ENCODE peak calls at places on chromosomes 12 and 14, in five cellular contexts. V is endothelial cell of umbilical vein, U is GM12865, Y is fibroblast of the aortic adventitia, J is pancreas. A is an unnamed sample.

GRCh38 chr12:48351022-48351708 is 446 bp upstream of the ZNF641 start:
- DNase-seq in J (no peak), V (peak), U (no peak), Y (peak), A (peak)

GRCh38 chr14:95394981-95395737 is 75.5 kb upstream of the CLMN start:
- DNase-seq in J (no peak), Y (no peak), U (peak), V (no peak), A (no peak)

GRCh38 chr14:24443053-24443683 is 592 bp upstream of the SDR39U1 start:
- DNase-seq in J (no peak), Y (no peak), V (peak), U (no peak), A (no peak)

GRCh38 chr14:88837495-88837894 is 13.0 kb downstream of the TTC8 start:
- DNase-seq in Y (no peak), U (no peak), J (no peak), V (no peak), A (no peak)

GRCh38 chr12:39780527-39781446 is 161.2 kb upstream of the ABCD2 start:
- DNase-seq in Y (no peak), V (no peak), J (no peak), U (no peak), A (no peak)

GRCh38 chr14:60188115-60188514 is 22.9 kb upstream of the DHRS7 start:
- DNase-seq in U (peak), Y (peak), J (no peak), V (no peak), A (peak)

GRCh38 chr12:80551897-80552296 is 107.9 kb downstream of the PTPRQ start:
- DNase-seq in Y (peak), U (no peak), V (peak), J (no peak), A (peak)

GRCh38 chr12:89862511-89863331 is 154.1 kb upstream of the ATP2B1 start:
- DNase-seq in J (no peak), Y (no peak), V (peak), U (peak), A (peak)

GRCh38 chr12:69007858-69008314 is 74.9 kb upstream of the CPM start:
- DNase-seq in U (no peak), V (no peak), J (no peak), Y (no peak), A (peak)

GRCh38 chr14:49478784-49479183 is 107.4 kb downstream of the RPS29 start:
- DNase-seq in Y (no peak), J (no peak), U (no peak), V (no peak), A (no peak)

GRCh38 chr12:55188974-55189556 is 31.8 kb upstream of the OR10A7 start:
- DNase-seq in J (no peak), Y (peak), V (peak), U (peak), A (peak)

GRCh38 chr14:91919814-91920213 is 27.7 kb downstream of the FBLN5 start:
- DNase-seq in U (no peak), V (no peak), Y (peak), J (no peak), A (peak)

GRCh38 chr14:99654235-99655000 is 9.5 kb downstream of the HHIPL1 start:
- DNase-seq in V (no peak), Y (peak), U (peak), J (peak), A (peak)

GRCh38 chr12:65926119-65927004 is 102.1 kb downstream of the HMGA2 start:
- DNase-seq in J (no peak), Y (no peak), U (no peak), V (no peak), A (no peak)

GRCh38 chr12:105738036-105738435 is 400.7 kb downstream of the NUAK1 start:
- DNase-seq in J (no peak), V (peak), U (no peak), Y (no peak), A (peak)

GRCh38 chr12:121513464-121514183 is 67.2 kb downstream of the KDM2B start:
- DNase-seq in V (no peak), J (no peak), Y (no peak), U (peak), A (no peak)

GRCh38 chr12:45687081-45688015 is 42.2 kb upstream of the ARID2 start:
- DNase-seq in V (no peak), Y (no peak), J (no peak), U (no peak), A (no peak)

GRCh38 chr14:65509842-65510241 is 97.3 kb downstream of the FUT8 start:
- DNase-seq in V (no peak), J (no peak), Y (no peak), U (no peak), A (no peak)

GRCh38 chr12:27332407-27333310 is at the start of gene BMAL2:
- DNase-seq in J (peak), Y (peak), U (peak), V (peak), A (peak)

GRCh38 chr12:92034858-92035401 is 110.7 kb downstream of the BTG1 start:
- DNase-seq in V (peak), J (peak), U (peak), Y (peak), A (peak)

GRCh38 chr14:35161231-35161630 is 38.9 kb downstream of the PRORP start:
- DNase-seq in V (peak), J (no peak), Y (no peak), U (peak), A (no peak)

GRCh38 chr14:63727231-63727735 is 582 bp downstream of the SGPP1 start:
- DNase-seq in Y (peak), V (peak), J (peak), U (peak), A (peak)

GRCh38 chr12:132392389-132393244 is 63.2 kb upstream of the GALNT9 start:
- DNase-seq in U (no peak), Y (no peak), V (no peak), J (no peak), A (no peak)

GRCh38 chr14:19823178-19823577 is 19.6 kb downstream of the OR4N2 start:
- DNase-seq in J (no peak), U (no peak), V (no peak), Y (no peak), A (peak)

GRCh38 chr12:95202691-95203476 is 14.4 kb downstream of the FGD6 start:
- DNase-seq in V (peak), J (no peak), U (peak), Y (peak), A (peak)

GRCh38 chr12:95204141-95204866 is 13.0 kb downstream of the FGD6 start:
- DNase-seq in Y (peak), V (peak), J (no peak), U (peak), A (peak)

GRCh38 chr12:95205016-95205415 is 12.3 kb downstream of the FGD6 start:
- DNase-seq in J (no peak), U (no peak), Y (no peak), V (no peak), A (no peak)

GRCh38 chr12:95205685-95206084 is 11.6 kb downstream of the FGD6 start:
- DNase-seq in U (peak), J (no peak), Y (peak), V (peak), A (peak)

DNA sequence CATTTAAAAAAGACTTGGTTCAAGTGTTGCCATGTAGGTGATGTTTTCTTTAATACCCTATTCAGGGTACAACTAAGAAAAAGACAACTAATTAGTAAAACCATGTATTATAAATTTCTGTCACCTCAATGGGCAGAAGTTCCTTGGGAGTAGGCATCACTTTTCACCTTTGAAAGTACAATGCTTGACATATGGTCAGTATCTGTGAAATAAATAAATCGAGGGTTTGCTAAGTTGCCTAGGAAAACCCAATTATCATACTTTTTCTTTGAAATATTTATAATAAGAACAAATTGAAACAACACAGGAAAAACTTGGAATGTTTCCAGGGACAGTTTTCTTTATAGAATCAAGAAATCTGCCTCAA is 13.8 kb downstream of the FGD6 start:
- DNase-seq in J (no peak), V (no peak), U (no peak), Y (peak), A (no peak)
- H3K4me3 ChIP-seq in J (no peak), V (no peak), U (peak), Y (no peak), A (no peak)

DNA sequence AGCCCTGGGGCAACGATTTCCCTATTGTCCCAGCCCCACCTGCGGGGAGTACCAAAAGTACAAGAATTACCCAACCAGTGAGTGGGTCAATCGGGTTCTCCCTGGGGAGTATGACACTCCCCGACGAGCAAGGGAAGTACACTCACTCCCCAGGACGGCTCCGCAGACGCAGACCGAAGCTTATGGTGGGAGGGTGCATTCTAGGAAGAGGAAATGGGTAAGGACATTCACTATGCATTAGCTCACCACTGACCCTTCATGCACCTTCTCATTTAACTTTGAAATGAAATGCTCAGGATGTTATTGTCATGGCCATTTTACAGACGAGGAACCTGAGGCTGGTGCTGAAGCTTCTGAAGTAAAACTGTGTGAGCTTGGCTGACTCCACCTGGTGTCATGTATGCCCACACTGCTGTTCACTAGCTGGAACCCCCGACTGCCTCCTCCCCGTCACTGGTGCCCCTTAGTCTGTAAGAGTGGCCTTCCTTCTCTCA is 45.8 kb upstream of the TMED10 start:
- DNase-seq in J (no peak), V (peak), U (peak), Y (peak), A (peak)
- TF ChIP-seq CTCF in J (no peak), V (no peak), U (no peak), Y (no peak), A (no peak)

GRCh38 chr12:124279846-124280360 is 15.0 kb upstream of the RFLNA start:
- DNase-seq in J (no peak), Y (peak), U (no peak), V (peak), A (no peak)
- H3K4me3 ChIP-seq in J (no peak), Y (no peak), U (no peak), V (no peak), A (no peak)

GRCh38 chr14:104770072-104770579 is 17.2 kb downstream of the SIVA1 start:
- DNase-seq in U (no peak), Y (no peak), J (peak), V (no peak), A (no peak)
- TF ChIP-seq CTCF in U (no peak), Y (no peak), J (no peak), V (no peak), A (no peak)

DNA sequence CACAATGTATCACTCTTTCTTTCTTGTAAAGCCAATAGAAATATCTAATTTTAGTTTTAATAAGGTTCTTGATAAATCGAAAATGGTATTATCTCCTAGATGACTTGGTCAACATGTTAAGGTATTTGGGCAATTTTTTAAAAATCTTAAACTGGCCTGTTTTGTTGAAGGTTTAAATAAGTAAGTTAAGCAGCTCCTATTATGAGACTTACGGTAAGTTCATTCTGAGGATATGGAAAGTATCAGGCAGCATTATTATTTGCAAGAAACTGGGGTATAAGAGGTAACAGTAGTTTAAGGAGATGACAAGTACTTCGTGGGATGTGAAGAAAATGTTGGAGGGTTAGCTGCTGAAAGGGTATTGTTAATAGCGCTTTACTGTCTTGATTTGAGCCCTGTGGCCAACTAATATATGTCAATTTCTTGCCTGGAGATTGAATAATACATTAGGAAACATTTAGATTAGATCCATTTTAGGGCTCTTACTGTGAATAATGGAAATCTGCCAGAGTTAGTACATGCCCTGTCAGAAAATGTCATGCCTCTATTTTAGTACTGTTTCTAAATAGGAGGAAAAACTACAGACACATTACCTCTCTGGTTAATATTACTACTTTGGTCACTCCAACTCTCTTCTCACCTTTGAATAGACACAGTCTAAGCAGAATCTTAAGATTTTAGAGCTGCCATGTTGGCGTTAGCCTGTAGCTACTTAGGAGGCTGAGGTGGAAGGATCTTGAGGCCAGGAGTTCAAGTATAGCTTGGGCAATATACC is 5.0 kb downstream of the STRAP start:
- DNase-seq in U (no peak), V (no peak), J (no peak), Y (no peak), A (no peak)
- H3K4me3 ChIP-seq in U (no peak), V (no peak), J (no peak), Y (no peak), A (no peak)

GRCh38 chr14:38605193-38606114 is 349.6 kb upstream of the CLEC14A start:
- DNase-seq in Y (no peak), V (peak), U (no peak), J (no peak), A (peak)
- TF ChIP-seq CTCF in Y (no peak), V (peak), U (no peak), J (no peak), A (no peak)

GRCh38 chr12:100995771-100996170 is 201.2 kb downstream of the ANO4 start:
- DNase-seq in Y (no peak), V (no peak), U (peak), J (no peak), A (no peak)
- H3K4me3 ChIP-seq in Y (no peak), V (no peak), U (no peak), J (no peak), A (no peak)

DNA sequence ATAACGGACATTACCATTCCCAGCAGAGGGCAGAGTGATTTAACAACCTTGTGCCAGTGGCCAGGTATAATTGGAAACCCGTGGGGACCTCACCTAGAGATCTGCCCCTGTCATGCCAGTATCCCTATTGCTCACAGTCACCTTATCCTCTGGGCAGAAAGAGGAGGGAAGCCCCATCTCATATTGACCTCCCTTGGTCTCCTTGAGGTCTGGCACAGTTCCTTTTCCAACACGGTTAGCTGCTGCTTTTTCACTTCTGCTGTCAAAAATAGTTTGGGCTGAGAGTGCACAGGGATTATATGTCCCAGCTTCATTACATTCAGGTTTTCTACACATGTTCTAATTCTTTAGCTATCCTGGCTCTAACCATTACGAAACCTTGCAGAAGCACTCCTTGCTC is 111.6 kb upstream of the MIS18BP1 start:
- DNase-seq in V (no peak), J (no peak), Y (no peak), U (no peak), A (no peak)
- TF ChIP-seq CTCF in V (no peak), J (no peak), Y (no peak), U (no peak), A (no peak)

A was measured in cardiac fibroblast.